ENCODE peak calls at places on chromosomes 2 and 18, in six cellular contexts. K is endothelial cell of umbilical vein, R is PC-9, Y is HCT116, M is GM23248, C is neural progenitor cell. P is an unnamed sample. For H4K20me1, the result is how much of the 10 kb centered on the place peaks cover.

GRCh38 chr2:33552758-33553461 is 46.2 kb downstream of the FAM98A start:
- DNase-seq in K (peak), R (no peak), Y (no peak), M (peak), C (no peak), P (no peak)

GRCh38 chr2:207863345-207863744 is 93.6 kb upstream of the FZD5 start:
- DNase-seq in K (no peak), R (no peak), Y (no peak), M (no peak), C (no peak), P (no peak)

GRCh38 chr18:3248670-3249359 is 1.2 kb downstream of the MYL12A start:
- DNase-seq in K (peak), R (peak), Y (no peak), M (peak), C (peak), P (peak)

GRCh38 chr2:221606369-221606768 is 34.3 kb upstream of the EPHA4 start:
- DNase-seq in K (no peak), R (no peak), Y (no peak), M (no peak), C (peak), P (no peak)

GRCh38 chr18:7626922-7627440 is 59.9 kb downstream of the PTPRM start:
- DNase-seq in K (peak), R (peak), Y (no peak), M (peak), C (no peak), P (peak)

GRCh38 chr2:172658945-172659344 is 76.7 kb upstream of the RAPGEF4 start:
- DNase-seq in K (no peak), R (no peak), Y (no peak), M (no peak), C (no peak), P (no peak)

GRCh38 chr2:108593547-108594098 is 59.4 kb downstream of the LIMS1 start:
- DNase-seq in K (peak), R (no peak), Y (no peak), M (peak), C (no peak), P (peak)

GRCh38 chr2:209368924-209369323 is 54.9 kb upstream of the MAP2 start:
- DNase-seq in K (peak), R (peak), Y (peak), M (peak), C (no peak), P (peak)

GRCh38 chr2:190418717-190419116 is 10.6 kb downstream of the MFSD6 start:
- DNase-seq in K (no peak), R (peak), Y (no peak), M (no peak), C (no peak), P (no peak)

GRCh38 chr2:229714736-229715541 is 584 bp upstream of the DNER start:
- DNase-seq in K (peak), R (no peak), Y (no peak), M (peak), C (peak), P (peak)

GRCh38 chr2:121130301-121130850 is 154.6 kb downstream of the TFCP2L1 start:
- DNase-seq in K (no peak), R (no peak), Y (no peak), M (no peak), C (no peak), P (no peak)

GRCh38 chr2:95268208-95269035 is 5.8 kb upstream of the PROM2 start:
- DNase-seq in K (no peak), R (no peak), Y (no peak), M (no peak), C (no peak), P (no peak)

GRCh38 chr2:191789791-191790190 is 57.1 kb downstream of the CAVIN2 start:
- DNase-seq in K (no peak), R (no peak), Y (no peak), M (no peak), C (no peak), P (peak)

GRCh38 chr2:168119519-168120141 is 127.8 kb downstream of the STK39 start:
- DNase-seq in K (peak), R (peak), Y (peak), M (peak), C (peak), P (peak)

GRCh38 chr2:25324905-25325592 is 16.7 kb downstream of the DNMT3A start:
- DNase-seq in K (no peak), R (no peak), Y (no peak), M (peak), C (no peak), P (no peak)

GRCh38 chr18:12604445-12605007 is 53.4 kb downstream of the SPIRE1 start:
- DNase-seq in K (no peak), R (no peak), Y (no peak), M (no peak), C (no peak), P (no peak)

GRCh38 chr18:13222371-13223281 is 4.1 kb downstream of the LDLRAD4 start:
- DNase-seq in K (no peak), R (no peak), Y (no peak), M (peak), C (no peak), P (no peak)

GRCh38 chr2:238053195-238053776 is 7.5 kb upstream of the SCLY start:
- DNase-seq in K (no peak), R (no peak), Y (no peak), M (peak), C (no peak), P (no peak)

GRCh38 chr2:239187464-239188253 is 213.2 kb downstream of the HDAC4 start:
- DNase-seq in K (no peak), R (no peak), Y (no peak), M (no peak), C (no peak), P (no peak)

GRCh38 chr2:241033994-241034393 is 35.6 kb downstream of the SNED1 start:
- DNase-seq in K (no peak), R (no peak), Y (no peak), M (no peak), C (no peak), P (no peak)

GRCh38 chr18:57666818-57667497 is 45.3 kb upstream of the NARS1 start:
- DNase-seq in K (no peak), R (no peak), Y (no peak), M (peak), C (no peak), P (peak)

GRCh38 chr2:106095478-106096392 is 98.4 kb downstream of the UXS1 start:
- DNase-seq in K (no peak), R (no peak), Y (no peak), M (no peak), C (no peak), P (no peak)

DNA sequence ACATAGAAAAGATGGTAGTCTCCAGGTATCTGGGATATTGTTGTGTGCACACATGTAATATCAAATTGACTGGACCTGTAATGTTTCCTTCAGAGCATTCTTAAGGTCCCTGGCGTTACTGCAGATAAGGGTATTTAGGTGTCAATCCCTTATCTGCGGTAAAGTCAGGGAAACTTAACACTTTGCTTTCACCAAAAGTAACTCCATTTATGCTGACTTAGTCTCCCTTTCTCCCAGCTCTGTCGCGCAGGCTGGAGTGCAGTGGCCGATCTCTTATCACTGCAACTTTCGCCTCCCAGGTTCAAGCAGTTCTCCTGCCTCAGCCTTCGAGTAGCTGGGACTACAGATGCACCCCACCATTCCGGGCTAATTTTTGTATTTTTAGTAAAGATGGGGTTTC is 1.8 kb downstream of the CNNM3 start:
- DNase-seq in K (no peak), R (no peak), Y (no peak), M (no peak), C (no peak), P (no peak)
- H4K20me1 ChIP-seq in K (under half), R (under half), Y (under half), M (under half), C (half or more), P (under half)

DNA sequence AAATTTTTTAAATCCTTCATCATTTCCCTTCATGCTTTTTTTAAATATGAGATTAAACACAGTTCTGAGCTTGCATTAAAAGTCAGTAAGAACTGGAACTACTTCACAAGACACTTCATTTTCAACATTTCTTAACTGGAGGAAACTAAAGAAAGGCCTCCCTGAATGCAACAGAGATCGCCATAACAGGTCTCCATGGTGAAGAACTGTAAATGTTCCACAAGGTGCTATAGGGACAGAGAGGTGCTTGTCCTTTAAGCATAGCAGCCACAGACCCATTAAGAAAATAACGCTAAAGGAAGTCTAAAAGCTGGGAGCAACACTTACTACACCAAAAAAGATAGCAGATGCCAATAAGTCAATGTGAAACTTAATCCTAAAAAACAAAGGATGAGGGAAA is 8.5 kb downstream of the STAM2 start:
- DNase-seq in K (peak), R (no peak), Y (no peak), M (peak), C (no peak), P (no peak)
- H3K27ac ChIP-seq in K (no peak), R (no peak), Y (no peak), M (peak), C (no peak), P (no peak)

DNA sequence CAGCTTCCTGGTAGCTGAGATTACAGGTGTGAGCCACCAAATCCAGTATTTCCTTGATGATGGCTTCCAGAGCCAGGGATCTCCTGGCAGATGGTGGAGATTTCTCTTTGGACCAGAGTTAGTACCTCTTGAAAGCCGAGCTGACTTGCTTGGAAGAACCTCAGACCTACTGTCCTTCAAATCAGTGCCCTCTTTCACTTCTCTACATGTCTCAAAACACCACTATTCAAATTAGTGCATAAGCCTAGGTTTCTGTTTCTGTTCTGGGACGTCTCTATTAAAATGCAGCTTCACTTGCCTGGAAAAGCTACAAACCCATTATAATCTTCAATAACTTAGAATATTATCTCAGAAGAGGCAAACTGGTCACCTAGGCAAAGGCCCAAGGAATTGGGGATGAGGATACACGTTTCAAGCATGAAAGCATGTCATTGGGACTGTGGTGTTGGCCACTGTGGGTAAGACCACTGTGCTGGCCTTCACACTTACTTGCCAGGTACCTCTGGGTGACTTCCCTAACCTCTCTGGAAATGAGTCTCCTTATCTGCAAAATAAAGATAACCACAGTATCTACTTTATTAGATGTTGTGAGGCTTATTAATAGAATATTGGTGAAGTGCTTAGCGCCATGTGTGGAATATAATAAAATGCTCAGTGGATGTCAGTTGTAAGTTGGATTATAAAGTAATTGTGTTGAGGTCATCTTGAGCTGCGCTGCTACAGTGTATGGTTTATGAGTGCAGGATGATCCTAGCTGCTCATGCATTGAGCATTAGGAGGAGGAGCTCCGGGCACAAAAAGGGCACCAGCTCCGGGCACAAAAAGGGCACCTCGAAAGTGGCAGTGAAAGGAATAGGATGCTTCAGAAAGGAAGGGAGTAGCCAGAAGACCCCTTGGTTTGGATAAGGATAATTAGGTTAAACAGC is 84.5 kb downstream of the DOCK10 start:
- DNase-seq in K (no peak), R (no peak), Y (no peak), M (peak), C (no peak), P (no peak)
- H2AFZ ChIP-seq in K (no peak), R (no peak), Y (no peak), M (no peak), C (no peak), P (no peak)

GRCh38 chr18:32712860-32713259 is 60.0 kb downstream of the KLHL14 start:
- DNase-seq in K (no peak), R (no peak), Y (no peak), M (no peak), C (no peak), P (no peak)

GRCh38 chr18:32711862-32712261 is 61.0 kb downstream of the KLHL14 start:
- DNase-seq in K (no peak), R (no peak), Y (no peak), M (no peak), C (no peak), P (no peak)

GRCh38 chr18:32707586-32707985 is 65.2 kb downstream of the KLHL14 start:
- DNase-seq in K (no peak), R (no peak), Y (no peak), M (no peak), C (no peak), P (no peak)

GRCh38 chr18:32701288-32701687 is 71.5 kb downstream of the KLHL14 start:
- DNase-seq in K (no peak), R (no peak), Y (no peak), M (no peak), C (no peak), P (no peak)

GRCh38 chr18:32707153-32707552 is 65.7 kb downstream of the KLHL14 start:
- DNase-seq in K (no peak), R (no peak), Y (no peak), M (no peak), C (no peak), P (no peak)
- H4K20me1 ChIP-seq in K (under half), R (under half), Y (under half), M (under half), C (under half), P (under half)

GRCh38 chr2:28163627-28164279 is 228.9 kb upstream of the FOSL2 start:
- DNase-seq in K (no peak), R (no peak), Y (no peak), M (no peak), C (no peak), P (no peak)

GRCh38 chr2:28160986-28161425 is 231.7 kb upstream of the FOSL2 start:
- DNase-seq in K (no peak), R (no peak), Y (no peak), M (peak), C (no peak), P (peak)

GRCh38 chr2:28163028-28163427 is 229.6 kb upstream of the FOSL2 start:
- DNase-seq in K (no peak), R (no peak), Y (no peak), M (no peak), C (no peak), P (no peak)

GRCh38 chr2:28162538-28162937 is 230.1 kb upstream of the FOSL2 start:
- DNase-seq in K (no peak), R (no peak), Y (no peak), M (no peak), C (no peak), P (no peak)

GRCh38 chr2:28161466-28161865 is 231.2 kb upstream of the FOSL2 start:
- DNase-seq in K (no peak), R (no peak), Y (no peak), M (peak), C (no peak), P (peak)
- H3K27ac ChIP-seq in K (no peak), R (no peak), Y (no peak), M (peak), C (no peak), P (peak)

GRCh38 chr2:36478332-36478738 is 119.6 kb downstream of the FEZ2 start:
- DNase-seq in K (peak), R (no peak), Y (peak), M (peak), C (no peak), P (peak)

GRCh38 chr2:36478999-36479398 is 119.0 kb downstream of the FEZ2 start:
- DNase-seq in K (no peak), R (no peak), Y (no peak), M (no peak), C (no peak), P (no peak)

GRCh38 chr2:36480028-36480427 is 117.9 kb downstream of the FEZ2 start:
- DNase-seq in K (no peak), R (no peak), Y (no peak), M (no peak), C (no peak), P (no peak)

GRCh38 chr2:36480596-36480995 is 117.4 kb downstream of the FEZ2 start:
- DNase-seq in K (no peak), R (no peak), Y (no peak), M (no peak), C (no peak), P (no peak)

DNA sequence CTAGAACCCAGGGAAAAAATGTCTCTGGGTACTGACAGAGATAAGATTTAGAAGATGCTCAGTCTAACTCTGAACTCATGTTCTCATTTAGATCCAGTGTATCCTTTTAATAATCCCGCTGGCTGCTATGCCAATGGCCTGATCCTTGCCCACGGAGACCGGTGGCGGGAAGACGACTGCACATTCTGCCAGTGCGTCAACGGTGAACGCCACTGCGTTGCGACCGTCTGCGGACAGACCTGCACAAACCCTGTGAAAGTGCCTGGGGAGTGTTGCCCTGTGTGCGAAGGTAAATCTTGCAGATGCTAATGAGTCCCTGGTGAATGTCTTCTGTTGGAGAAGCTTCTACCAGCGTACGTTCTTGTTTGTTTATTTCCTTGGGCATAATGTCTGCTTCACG is 118.6 kb downstream of the FEZ2 start:
- DNase-seq in K (no peak), R (no peak), Y (no peak), M (no peak), C (no peak), P (no peak)
- H2AFZ ChIP-seq in K (no peak), R (no peak), Y (no peak), M (no peak), C (no peak), P (no peak)

DNA sequence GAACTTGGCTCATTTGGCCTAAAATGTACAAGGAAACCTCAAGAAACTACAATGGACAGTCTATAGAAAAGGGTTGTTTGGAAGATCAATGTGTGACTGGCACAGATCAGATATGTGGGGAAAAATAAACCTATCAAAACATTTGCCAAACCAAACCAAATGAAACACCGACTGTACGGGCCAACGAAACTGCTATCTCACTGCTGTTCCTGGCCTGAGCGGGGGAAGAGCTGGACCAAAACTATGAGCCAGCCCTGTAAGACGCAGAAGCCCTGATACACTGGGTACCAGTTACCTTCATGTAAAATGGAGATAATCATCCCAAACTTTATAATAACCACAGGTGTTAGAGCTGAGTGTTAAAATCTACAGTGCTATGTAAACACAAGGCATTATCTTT is 11.7 kb downstream of the CDC42EP3 start:
- DNase-seq in K (peak), R (no peak), Y (no peak), M (peak), C (no peak), P (no peak)
- H4K20me1 ChIP-seq in K (under half), R (under half), Y (under half), M (half or more), C (under half), P (under half)